ENCODE peak calls at places on chromosomes 2 and 18, in seven cellular contexts. P is stimulated activated CD4-positive, alpha-beta T cell treated with anti-CD3 and anti-CD28 coated beads, Interleukin-2, amount 100 ng/mL, for 48 hours; R is AG10803; O is IMR-90; G is K562; B is T-helper 1 cell; E is stimulated activated naive CD8-positive, alpha-beta T cell treated with anti-CD3 and anti-CD28 coated beads, Interleukin-15, Interleukin-2, amounts not matched to agents 100 U/mL and 50 U/mL, for 24 hours. Z is an unnamed sample.

GRCh38 chr2:72147303-72147970 is at the start of gene CYP26B1:
- DNase-seq in P (no peak), R (no peak), O (no peak), G (no peak), B (no peak), E (peak; percentile 18), Z (no peak)

GRCh38 chr2:143891879-143892308 is 628.0 kb downstream of the ZEB2 start:
- DNase-seq in P (no peak), R (no peak), O (no peak), G (no peak), B (no peak), E (no peak), Z (no peak)

GRCh38 chr2:857081-857480 is 93.6 kb upstream of the SNTG2 start:
- DNase-seq in P (no peak), R (no peak), O (no peak), G (no peak), B (no peak), E (no peak), Z (no peak)

GRCh38 chr18:37668971-37669747 is 103.6 kb upstream of the CELF4 start:
- DNase-seq in P (no peak), R (no peak), O (no peak), G (no peak), B (no peak), E (no peak), Z (peak; percentile 66)

GRCh38 chr2:105553538-105554196 is 154.8 kb upstream of the FHL2 start:
- DNase-seq in P (no peak), R (peak; percentile 24), O (peak; percentile 39), G (no peak), B (no peak), E (no peak), Z (no peak)

GRCh38 chr2:239444626-239445625 is 44.1 kb upstream of the HDAC4 start:
- DNase-seq in P (no peak), R (peak; percentile 88), O (no peak), G (no peak), B (no peak), E (no peak), Z (peak; percentile 89)

GRCh38 chr2:120898961-120899360 is 163.3 kb downstream of the GLI2 start:
- DNase-seq in P (no peak), R (no peak), O (no peak), G (no peak), B (no peak), E (no peak), Z (no peak)

GRCh38 chr2:208595386-208596275 is 189.0 kb downstream of the PTH2R start:
- DNase-seq in P (no peak), R (no peak), O (no peak), G (peak; percentile 73), B (no peak), E (no peak), Z (no peak)

GRCh38 chr2:72211777-72212515 is 64.3 kb upstream of the CYP26B1 start:
- DNase-seq in P (no peak), R (peak; percentile 80), O (peak; percentile 75), G (no peak), B (no peak), E (no peak), Z (no peak)

GRCh38 chr2:23386422-23387220 is 1.6 kb downstream of the KLHL29 start:
- DNase-seq in P (peak; percentile 7), R (peak; percentile 33), O (no peak), G (no peak), B (no peak), E (peak; percentile 18), Z (no peak)

GRCh38 chr2:19617251-19617650 is 258.8 kb upstream of the OSR1 start:
- DNase-seq in P (no peak), R (no peak), O (no peak), G (no peak), B (no peak), E (no peak), Z (no peak)

GRCh38 chr2:68432696-68433658 is 34.1 kb downstream of the FBXO48 start:
- DNase-seq in P (no peak), R (no peak), O (no peak), G (no peak), B (no peak), E (no peak), Z (no peak)

GRCh38 chr2:73142937-73143336 is 30.2 kb upstream of the RAB11FIP5 start:
- DNase-seq in P (no peak), R (no peak), O (no peak), G (no peak), B (no peak), E (no peak), Z (no peak)

GRCh38 chr2:178190938-178191910 is 3.1 kb upstream of the OSBPL6 start:
- DNase-seq in P (no peak), R (no peak), O (no peak), G (no peak), B (no peak), E (no peak), Z (no peak)

GRCh38 chr2:239778042-239778811 is 246.9 kb downstream of the NDUFA10 start:
- DNase-seq in P (no peak), R (no peak), O (no peak), G (no peak), B (no peak), E (no peak), Z (no peak)

GRCh38 chr2:161063074-161063945 is 96.9 kb upstream of the TANK start:
- DNase-seq in P (peak; percentile 66), R (peak; percentile 85), O (peak; percentile 86), G (peak; percentile 65), B (peak; percentile 15), E (peak; percentile 67), Z (peak; percentile 85)

GRCh38 chr2:46635442-46635841 is 156.1 kb downstream of the TMEM247 start:
- DNase-seq in P (no peak), R (no peak), O (no peak), G (no peak), B (no peak), E (no peak), Z (no peak)

GRCh38 chr18:39561136-39561535 is 1995.5 kb upstream of the CELF4 start:
- DNase-seq in P (no peak), R (peak; percentile 56), O (no peak), G (no peak), B (no peak), E (no peak), Z (no peak)

GRCh38 chr2:58535182-58535581 is 294.1 kb upstream of the FANCL start:
- DNase-seq in P (no peak), R (no peak), O (no peak), G (no peak), B (no peak), E (no peak), Z (no peak)

GRCh38 chr2:173851256-173851655 is 113.9 kb downstream of the SP3 start:
- DNase-seq in P (no peak), R (no peak), O (no peak), G (no peak), B (no peak), E (no peak), Z (no peak)

GRCh38 chr2:212936572-212936971 is 214.8 kb downstream of the IKZF2 start:
- DNase-seq in P (no peak), R (no peak), O (no peak), G (no peak), B (no peak), E (no peak), Z (no peak)

GRCh38 chr2:215429424-215429823 is 6.4 kb downstream of the FN1 start:
- DNase-seq in P (no peak), R (peak; percentile 20), O (peak; percentile 0), G (no peak), B (no peak), E (no peak), Z (no peak)

GRCh38 chr2:54559593-54560145 is 103.5 kb downstream of the SPTBN1 start:
- DNase-seq in P (no peak), R (peak; percentile 92), O (peak; percentile 87), G (peak; percentile 50), B (no peak), E (no peak), Z (peak; percentile 58)

GRCh38 chr2:46846454-46846990 is 69.1 kb downstream of the MCFD2 start:
- DNase-seq in P (no peak), R (peak; percentile 62), O (no peak), G (no peak), B (no peak), E (no peak), Z (no peak)

GRCh38 chr18:67108894-67109293 is 407.6 kb downstream of the DSEL start:
- DNase-seq in P (no peak), R (no peak), O (no peak), G (no peak), B (no peak), E (no peak), Z (no peak)